ENCODE peak calls at places on chromosome 3, in five cellular contexts. E is heart left ventricle, B is T-helper 2 cell, Q is glutamatergic neuron, M is cardiac fibroblast. I is an unnamed sample.

GRCh38 chr3:151379083-151379734 is 5.3 kb downstream of the P2RY12 start:
- DNase-seq in E (peak), B (no peak), Q (peak), M (peak), I (no peak)

GRCh38 chr3:122940628-122941086 is 86.9 kb downstream of the SEMA5B start:
- DNase-seq in E (peak), B (no peak), Q (no peak), M (peak), I (no peak)

GRCh38 chr3:192170659-192171058 is 556.7 kb downstream of the FGF12 start:
- DNase-seq in E (no peak), B (no peak), Q (no peak), M (no peak), I (no peak)

GRCh38 chr3:38247366-38248035 is 18.1 kb upstream of the SLC22A13 start:
- DNase-seq in E (peak), B (no peak), Q (no peak), M (peak), I (no peak)

GRCh38 chr3:47440131-47440530 is 35.6 kb downstream of the SCAP start:
- DNase-seq in E (no peak), B (no peak), Q (no peak), M (peak), I (no peak)

GRCh38 chr3:190225186-190225692 is 97.0 kb downstream of the CLDN1 start:
- DNase-seq in E (no peak), B (no peak), Q (no peak), M (peak), I (peak)

GRCh38 chr3:11944052-11944673 is 60.0 kb upstream of the SYN2 start:
- DNase-seq in E (no peak), B (no peak), Q (no peak), M (peak), I (peak)

GRCh38 chr3:50248387-50248786 is 12.4 kb downstream of the GNAI2 start:
- DNase-seq in E (no peak), B (no peak), Q (no peak), M (no peak), I (no peak)

GRCh38 chr3:178513539-178514410 is 22.5 kb upstream of the KCNMB2 start:
- DNase-seq in E (no peak), B (no peak), Q (no peak), M (peak), I (no peak)

GRCh38 chr3:176759815-176760506 is 437.3 kb downstream of the TBL1XR1 start:
- DNase-seq in E (no peak), B (no peak), Q (no peak), M (no peak), I (no peak)

GRCh38 chr3:65672876-65673815 is 365.6 kb downstream of the MAGI1 start:
- DNase-seq in E (peak), B (no peak), Q (peak), M (peak), I (peak)

I was measured in body of pancreas.